ENCODE peak calls at places on chromosomes 12 and 14, in four cellular contexts. S is GM12878, K is HepG2, T is H1. U is an unnamed sample.
A peak's percentile ranks its signal among the peaks of the same experiment; 100 is the strongest.

GRCh38 chr14:54444701-54445100 is 3.5 kb upstream of the CNIH1 start:
- DNase-seq in S (no peak), T (no peak), K (no peak), U (no peak)

GRCh38 chr14:70555890-70556289 is 21.1 kb upstream of the ADAM20 start:
- DNase-seq in S (no peak), T (no peak), K (no peak), U (no peak)

GRCh38 chr12:82740129-82741000 is 53.7 kb downstream of the TMTC2 start:
- DNase-seq in T (no peak), S (no peak), K (no peak), U (peak; percentile 40)

GRCh38 chr12:1799882-1800645 is 20.3 kb upstream of the LRTM2 start:
- DNase-seq in K (no peak), T (no peak), S (no peak), U (no peak)

GRCh38 chr12:25001311-25001710 is 52.4 kb upstream of the BCAT1 start:
- DNase-seq in K (no peak), S (no peak), T (no peak), U (no peak)

GRCh38 chr14:96683575-96684289 is 113.5 kb upstream of the VRK1 start:
- DNase-seq in K (no peak), S (no peak), T (no peak), U (no peak)

GRCh38 chr14:53509227-53509822 is 356.2 kb upstream of the DDHD1 start:
- DNase-seq in K (no peak), S (no peak), T (no peak), U (no peak)

GRCh38 chr12:70641691-70642090 is 4.5 kb upstream of the PTPRB start:
- DNase-seq in T (no peak), S (no peak), K (no peak), U (no peak)

GRCh38 chr14:27391331-27391730 is 793.5 kb upstream of the NOVA1 start:
- DNase-seq in K (no peak), T (no peak), S (no peak), U (no peak)

GRCh38 chr14:20294636-20295035 is 11.1 kb downstream of the TTC5 start:
- DNase-seq in T (no peak), S (no peak), K (no peak), U (no peak)
- H3K4me3 ChIP-seq in T (no peak overlapping the region), S (no peak overlapping the region), K (no peak overlapping the region), U (no peak overlapping the region)

GRCh38 chr14:99887407-99887806 is 94.2 kb downstream of the EML1 start:
- DNase-seq in K (no peak), S (no peak), T (no peak), U (no peak)

GRCh38 chr14:99884834-99885648 is 91.8 kb downstream of the EML1 start:
- DNase-seq in T (no peak), S (peak; percentile 7), K (peak; percentile 52), U (no peak)

GRCh38 chr14:99885649-99885958 is 92.4 kb downstream of the EML1 start:
- DNase-seq in T (no peak), K (no peak), S (no peak), U (no peak)

GRCh38 chr14:99881011-99881410 is 87.8 kb downstream of the EML1 start:
- DNase-seq in T (no peak), S (no peak), K (no peak), U (no peak)

GRCh38 chr14:99883866-99884650 is 90.8 kb downstream of the EML1 start:
- DNase-seq in T (no peak), S (no peak), K (no peak), U (peak; percentile 25)
- TF ChIP-seq SUZ12 in T (no peak), S (no peak), K (no peak), U (no peak)

DNA sequence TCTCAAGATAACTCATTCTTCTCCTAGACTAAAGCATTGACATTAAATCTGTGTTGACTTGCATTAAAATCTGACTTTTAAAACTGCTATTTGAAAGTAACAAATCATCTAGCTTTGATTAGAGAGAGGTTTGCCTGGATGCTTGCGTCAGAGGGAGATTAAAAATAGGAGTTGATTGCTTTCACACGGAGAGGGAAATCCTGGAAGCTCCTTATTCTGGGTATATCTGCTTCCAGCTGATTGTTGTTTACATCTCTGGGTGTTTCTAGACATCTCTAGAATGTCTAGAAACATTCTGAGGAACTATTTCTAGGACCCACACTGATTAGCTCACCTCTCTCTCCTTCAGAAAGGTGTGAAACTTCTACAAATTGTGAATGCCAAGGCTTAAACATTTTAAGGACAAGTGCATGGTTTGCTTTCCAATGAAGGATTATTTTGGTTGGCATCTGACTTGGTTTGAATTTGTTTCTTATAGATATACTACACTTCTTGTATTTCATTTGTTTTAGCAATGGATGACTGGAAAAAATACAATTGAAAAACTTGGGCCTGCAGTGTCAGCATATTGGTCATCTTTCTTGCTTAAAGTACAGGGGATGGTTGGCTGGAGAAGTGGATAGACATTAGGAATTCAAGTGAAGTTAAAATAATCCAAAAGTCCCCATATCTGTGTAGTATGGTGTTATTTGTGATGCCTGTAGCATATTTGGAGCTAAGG is 2.1 kb downstream of the DIP2B start:
- DNase-seq in K (no peak), S (no peak), T (no peak), U (no peak)
- H3K9ac ChIP-seq in K (peak overlapping the region; percentile 97), S (peak overlapping the region; percentile 95), T (no peak overlapping the region), U (no peak overlapping the region)

GRCh38 chr12:57738661-57739237 is at the start of gene AGAP2:
- DNase-seq in T (peak; percentile 82), K (no peak), S (no peak), U (no peak)
- H3K4me3 ChIP-seq in T (peak within 1 kb of the TSS; percentile 31), K (peak within 1 kb of the TSS; percentile 48), S (no peak within 1 kb of the TSS), U (peak within 1 kb of the TSS; percentile 44)